ENCODE peak calls at places on chromosome 14, in four cellular contexts. O is NCI-H226, U is EH, N is germinal center. L is an unnamed sample.

GRCh38 chr14:59836116-59836515 is 34.5 kb downstream of the RTN1 start:
- DNase-seq in O (no peak), N (no peak), U (peak), L (no peak)

GRCh38 chr14:76984297-76984696 is 44.2 kb downstream of the IRF2BPL start:
- DNase-seq in O (no peak), U (no peak), N (no peak), L (no peak)

GRCh38 chr14:37623971-37624370 is 28.5 kb downstream of the TTC6 start:
- DNase-seq in N (no peak), U (no peak), O (no peak), L (no peak)

GRCh38 chr14:101193126-101193844 is 289.8 kb upstream of the RTL1 start:
- DNase-seq in N (no peak), O (no peak), U (no peak), L (peak)

GRCh38 chr14:32203928-32204357 is 874 bp upstream of the RNU6-8 start:
- DNase-seq in U (no peak), O (no peak), N (no peak), L (no peak)

GRCh38 chr14:50395448-50395847 is 1.2 kb downstream of the CDKL1 start:
- DNase-seq in O (no peak), N (no peak), U (peak), L (no peak)

GRCh38 chr14:72629534-72629933 is 264.4 kb downstream of the DPF3 start:
- DNase-seq in N (no peak), O (no peak), U (no peak), L (no peak)

GRCh38 chr14:49986344-49987014 is 93.6 kb downstream of the ARF6 start:
- DNase-seq in O (no peak), N (no peak), U (peak), L (no peak)

GRCh38 chr14:96267336-96267735 is 11.3 kb downstream of the BDKRB1 start:
- DNase-seq in U (peak), O (peak), N (no peak), L (no peak)

GRCh38 chr14:95334044-95334443 is 14.3 kb upstream of the CLMN start:
- DNase-seq in U (no peak), N (no peak), O (no peak), L (no peak)

GRCh38 chr14:25622752-25623151 is 572.8 kb upstream of the STXBP6 start:
- DNase-seq in U (no peak), N (no peak), O (no peak), L (no peak)

GRCh38 chr14:105851716-105852377 is 325.5 kb downstream of the TMEM121 start:
- DNase-seq in U (no peak), O (no peak), N (no peak), L (no peak)

GRCh38 chr14:69056389-69056788 is 77.3 kb upstream of the ACTN1 start:
- DNase-seq in O (no peak), U (peak), N (no peak), L (no peak)

GRCh38 chr14:61695695-61696527 is 598 bp downstream of the HIF1A start:
- DNase-seq in N (peak), U (peak), O (peak), L (peak)

GRCh38 chr14:77238356-77238755 is 32.6 kb downstream of the NGB start:
- DNase-seq in N (no peak), U (no peak), O (no peak), L (no peak)

GRCh38 chr14:67729072-67729561 is 27.4 kb downstream of the RDH12 start:
- DNase-seq in O (no peak), N (no peak), U (no peak), L (peak)

GRCh38 chr14:24398943-24399801 is at the start of gene NYNRIN:
- DNase-seq in U (peak), N (peak), O (no peak), L (peak)

L was measured in kidney.